ENCODE peak calls at places on chromosomes 7 and 10, in eight cellular contexts. F, H, P, J, E, S, U and L are unnamed samples.

GRCh38 chr7:55574062-55574717 is 1.9 kb upstream of the VOPP1 start:
- DNase-seq in J (no peak), H (no peak), F (no peak), P (no peak), S (no peak), E (no peak), U (no peak), L (no peak)

GRCh38 chr7:127907638-127908040 is 123.6 kb downstream of the LRRC4 start:
- DNase-seq in J (no peak), S (no peak), P (no peak), E (no peak), H (peak), F (no peak), U (no peak), L (peak)

GRCh38 chr7:100132697-100133137 is 6.0 kb downstream of the MBLAC1 start:
- DNase-seq in H (no peak), E (peak), P (peak), J (peak), U (no peak), F (peak), S (peak), L (peak)

GRCh38 chr7:32116436-32116835 is 46.2 kb upstream of the PDE1C start:
- DNase-seq in J (no peak), E (no peak), H (no peak), P (no peak), S (no peak), F (no peak), U (no peak), L (no peak)

GRCh38 chr10:44199991-44200655 is 184.8 kb downstream of the CXCL12 start:
- DNase-seq in U (no peak), F (no peak), J (no peak), H (no peak), S (no peak), P (no peak), E (no peak), L (no peak)

GRCh38 chr10:4025339-4025738 is 240.3 kb upstream of the KLF6 start:
- DNase-seq in H (no peak), P (no peak), J (no peak), U (no peak), F (no peak), S (no peak), E (no peak), L (no peak)

GRCh38 chr10:17453377-17454091 is 861 bp downstream of the ST8SIA6 start:
- DNase-seq in U (peak), F (no peak), S (peak), H (no peak), P (no peak), E (peak), J (peak), L (no peak)

GRCh38 chr7:121202125-121202524 is 126.7 kb upstream of the WNT16 start:
- DNase-seq in S (no peak), E (no peak), U (no peak), J (no peak), P (no peak), H (no peak), F (no peak), L (no peak)

GRCh38 chr10:132187421-132188138 is 832 bp downstream of the DPYSL4 start:
- DNase-seq in J (no peak), P (no peak), E (peak), U (no peak), H (no peak), F (peak), S (no peak), L (no peak)

GRCh38 chr10:119428789-119429188 is 113.7 kb downstream of the RGS10 start:
- DNase-seq in U (no peak), S (no peak), J (no peak), P (no peak), F (no peak), E (no peak), H (no peak), L (no peak)

GRCh38 chr10:95278061-95278988 is 12.5 kb downstream of the PDLIM1 start:
- DNase-seq in F (no peak), J (no peak), S (no peak), P (no peak), H (no peak), E (no peak), U (no peak), L (peak)

GRCh38 chr10:323651-324293 is 188.5 kb downstream of the ZMYND11 start:
- DNase-seq in H (peak), S (no peak), J (peak), F (no peak), P (no peak), U (no peak), E (no peak), L (peak)

GRCh38 chr7:33155811-33156210 is 26.4 kb downstream of the BBS9 start:
- DNase-seq in J (no peak), F (no peak), H (peak), U (no peak), P (no peak), S (no peak), E (no peak), L (peak)

GRCh38 chr7:151814400-151814914 is 62.5 kb downstream of the PRKAG2 start:
- DNase-seq in P (no peak), E (peak), J (no peak), H (no peak), F (no peak), U (no peak), S (no peak), L (no peak)

GRCh38 chr7:112546723-112547513 is 66.1 kb downstream of the LSMEM1 start:
- DNase-seq in H (no peak), S (no peak), E (no peak), J (no peak), P (no peak), U (no peak), F (no peak), L (no peak)

GRCh38 chr10:110971638-110972037 is 52.2 kb downstream of the SHOC2 start:
- DNase-seq in S (no peak), E (no peak), H (no peak), U (no peak), J (no peak), F (no peak), P (no peak), L (no peak)

GRCh38 chr10:44195120-44196007 is 189.5 kb downstream of the CXCL12 start:
- DNase-seq in J (no peak), P (no peak), E (peak), U (no peak), S (no peak), H (peak), F (no peak), L (peak)